ENCODE peak calls at places on chromosomes 4 and X, in four cellular contexts. O is HL-60, P is mucosa of descending colon, U is GM13976. N is an unnamed sample.

GRCh38 chrX:9765072-9765736 is 443 bp downstream of the GPR143 start:
- DNase-seq in U (no peak), P (no peak), O (no peak), N (no peak)

GRCh38 chr4:20625460-20625859 is 74.8 kb upstream of the PACRGL start:
- DNase-seq in O (peak), P (peak), U (no peak), N (no peak)

GRCh38 chr4:99402765-99403164 is 32.4 kb downstream of the ADH7 start:
- DNase-seq in P (no peak), O (no peak), U (no peak), N (no peak)

GRCh38 chr4:84342161-84342560 is 156.9 kb downstream of the NKX6-1 start:
- DNase-seq in U (no peak), O (no peak), P (no peak), N (no peak)

GRCh38 chr4:73434311-73434710 is 1.7 kb upstream of the AFP start:
- DNase-seq in O (no peak), P (no peak), U (peak), N (peak)

GRCh38 chrX:98194036-98194435 is 1310.3 kb downstream of the RPA4 start:
- DNase-seq in P (no peak), U (no peak), O (no peak), N (no peak)

GRCh38 chr4:81698536-81698935 is 226.8 kb upstream of the RASGEF1B start:
- DNase-seq in O (no peak), P (no peak), U (no peak), N (no peak)

GRCh38 chr4:162959056-162959455 is 207.6 kb downstream of the NAF1 start:
- DNase-seq in U (no peak), O (no peak), P (no peak), N (peak)

GRCh38 chrX:1534321-1535168 is 2.4 kb downstream of the P2RY8 start:
- DNase-seq in U (peak), P (no peak), O (no peak), N (peak)

GRCh38 chr4:144494280-144494679 is 151.7 kb upstream of the HHIP start:
- DNase-seq in P (no peak), U (no peak), O (no peak), N (no peak)

GRCh38 chr4:101864660-101865059 is 74.1 kb downstream of the BANK1 start:
- DNase-seq in U (no peak), O (no peak), P (no peak), N (no peak)

GRCh38 chrX:110208092-110208491 is 109.8 kb downstream of the AMMECR1 start:
- DNase-seq in U (no peak), P (no peak), O (no peak), N (no peak)

GRCh38 chr4:141006236-141006802 is 127.0 kb downstream of the RNF150 start:
- DNase-seq in U (no peak), P (no peak), O (no peak), N (no peak)

GRCh38 chr4:4914059-4914820 is 54.8 kb downstream of the MSX1 start:
- DNase-seq in U (no peak), O (no peak), P (no peak), N (no peak)

GRCh38 chr4:132504438-132504837 is 644.7 kb upstream of the PCDH10 start:
- DNase-seq in O (no peak), P (no peak), U (no peak), N (no peak)

GRCh38 chrX:88425739-88426138 is 321.3 kb upstream of the CPXCR1 start:
- DNase-seq in U (no peak), O (no peak), P (no peak), N (no peak)

GRCh38 chr4:37392540-37393255 is 148.2 kb downstream of the NWD2 start:
- DNase-seq in U (no peak), O (no peak), P (no peak), N (no peak)

GRCh38 chrX:154596290-154596929 is 11.5 kb downstream of the CTAG1A start:
- DNase-seq in P (no peak), O (no peak), U (no peak), N (no peak)
- TF ChIP-seq CTCF in P (no peak), O (no peak), U (no peak), N (no peak)

DNA sequence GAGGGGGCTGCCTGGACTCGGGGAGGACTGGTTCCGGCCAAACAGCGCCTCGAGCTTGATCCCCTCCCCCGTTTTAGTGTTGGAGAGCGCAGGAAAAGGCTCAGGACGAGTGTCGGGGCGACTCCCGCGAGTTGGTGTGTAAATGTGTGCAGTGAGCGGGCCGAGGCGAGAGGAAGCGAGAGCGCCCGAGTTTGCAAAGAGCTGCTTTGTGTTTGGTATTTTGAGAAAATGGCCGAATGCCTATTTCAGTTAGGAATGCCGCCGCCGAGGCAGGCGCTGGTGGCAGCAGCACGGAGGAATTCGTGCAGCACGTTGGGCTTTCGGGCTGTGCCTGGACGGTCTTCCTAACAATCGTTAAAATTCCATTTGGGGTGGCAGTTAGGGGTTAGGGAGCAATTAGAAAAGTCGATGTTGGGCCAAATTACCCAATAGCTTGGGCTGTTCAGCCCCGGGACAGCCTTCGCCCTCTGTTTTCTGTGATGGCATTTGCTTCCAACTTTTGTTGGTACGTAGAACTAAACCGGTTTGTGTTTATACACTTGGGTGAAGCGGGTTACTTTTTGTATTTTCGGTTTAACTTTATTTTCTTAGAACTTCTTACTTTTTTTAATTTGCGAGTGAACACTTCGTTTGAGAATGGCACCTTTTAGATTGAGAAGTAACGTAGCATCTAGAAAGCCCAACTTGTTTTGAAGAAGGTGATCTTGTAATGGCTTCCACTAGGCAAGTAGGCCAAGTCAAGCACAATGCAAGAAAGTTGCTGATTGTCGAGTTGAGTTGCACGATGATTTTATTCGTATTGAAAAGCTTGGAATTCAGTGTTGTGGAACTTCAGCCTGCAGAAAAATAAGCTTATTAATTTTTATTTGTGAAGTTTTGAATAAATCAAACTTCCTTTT is 1.6 kb downstream of the REST start:
- DNase-seq in O (no peak), U (peak), P (peak), N (peak)
- TF ChIP-seq CTCF in O (no peak), U (no peak), P (no peak), N (no peak)

GRCh38 chrX:12139934-12140611 is 1.8 kb downstream of the FRMPD4 start:
- DNase-seq in P (no peak), O (no peak), U (no peak), N (no peak)

GRCh38 chrX:12137982-12138365 is 299 bp upstream of the FRMPD4 start:
- DNase-seq in O (no peak), P (no peak), U (no peak), N (no peak)

GRCh38 chrX:12142661-12143060 is 4.4 kb downstream of the FRMPD4 start:
- DNase-seq in P (no peak), U (no peak), O (no peak), N (no peak)

GRCh38 chrX:12141511-12141910 is 3.2 kb downstream of the FRMPD4 start:
- DNase-seq in U (no peak), O (no peak), P (no peak), N (no peak)

GRCh38 chrX:12138366-12139313 is at the start of gene FRMPD4:
- DNase-seq in P (no peak), O (no peak), U (no peak), N (no peak)
- TF ChIP-seq CTCF in P (no peak), O (no peak), U (no peak), N (no peak)

GRCh38 chrX:7318661-7319060 is 170.7 kb upstream of the PUDP start:
- DNase-seq in O (no peak), U (no peak), P (no peak), N (no peak)
- TF ChIP-seq CTCF in O (no peak), U (no peak), P (no peak), N (no peak)

GRCh38 chr4:184369871-184370270 is 104.5 kb downstream of the IRF2 start:
- DNase-seq in O (no peak), U (no peak), P (no peak), N (no peak)
- TF ChIP-seq CTCF in O (no peak), U (no peak), P (no peak), N (no peak)

GRCh38 chrX:63761639-63762038 is 23.4 kb downstream of the ARHGEF9 start:
- DNase-seq in P (no peak), U (no peak), O (no peak), N (no peak)
- TF ChIP-seq CTCF in P (no peak), U (peak), O (no peak), N (no peak)

GRCh38 chrX:153568612-153569011 is 30.3 kb downstream of the CCNQ start:
- DNase-seq in U (no peak), P (no peak), O (no peak), N (no peak)
- TF ChIP-seq CTCF in U (no peak), P (no peak), O (no peak), N (no peak)

GRCh38 chr4:122305853-122306252 is 73.0 kb upstream of the ADAD1 start:
- DNase-seq in U (no peak), O (no peak), P (no peak), N (no peak)

DNA sequence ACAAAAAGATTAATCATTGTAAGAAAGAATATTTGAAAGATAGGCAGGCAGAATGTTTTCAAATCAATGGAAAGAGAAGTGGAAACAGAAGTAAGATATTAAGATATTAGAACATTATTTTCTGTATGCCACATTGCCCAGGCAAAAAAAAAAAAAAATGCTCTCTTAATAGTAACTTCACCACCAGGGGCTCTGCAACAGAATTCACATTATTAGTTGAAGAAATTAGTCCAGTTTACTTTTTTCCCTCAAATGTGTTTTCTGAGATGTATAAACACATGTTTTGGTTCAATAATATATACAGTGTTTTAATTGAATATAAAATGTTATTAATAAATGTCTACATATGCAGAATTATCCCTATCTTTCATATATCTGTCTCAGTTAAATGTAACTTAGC is 78.0 kb upstream of the ADAD1 start:
- DNase-seq in U (no peak), O (no peak), P (no peak), N (no peak)
- TF ChIP-seq CTCF in U (no peak), O (no peak), P (no peak), N (no peak)

GRCh38 chr4:1010522-1011021 is 854 bp upstream of the FGFRL1 start:
- DNase-seq in U (no peak), O (peak), P (peak), N (no peak)

GRCh38 chr4:1008840-1009646 is 2.4 kb upstream of the FGFRL1 start:
- DNase-seq in P (peak), U (no peak), O (no peak), N (no peak)

GRCh38 chr4:1012031-1012739 is 759 bp downstream of the FGFRL1 start:
- DNase-seq in U (no peak), P (peak), O (peak), N (no peak)

GRCh38 chr4:1009647-1010521 is 1.5 kb upstream of the FGFRL1 start:
- DNase-seq in O (no peak), P (peak), U (peak), N (peak)

DNA sequence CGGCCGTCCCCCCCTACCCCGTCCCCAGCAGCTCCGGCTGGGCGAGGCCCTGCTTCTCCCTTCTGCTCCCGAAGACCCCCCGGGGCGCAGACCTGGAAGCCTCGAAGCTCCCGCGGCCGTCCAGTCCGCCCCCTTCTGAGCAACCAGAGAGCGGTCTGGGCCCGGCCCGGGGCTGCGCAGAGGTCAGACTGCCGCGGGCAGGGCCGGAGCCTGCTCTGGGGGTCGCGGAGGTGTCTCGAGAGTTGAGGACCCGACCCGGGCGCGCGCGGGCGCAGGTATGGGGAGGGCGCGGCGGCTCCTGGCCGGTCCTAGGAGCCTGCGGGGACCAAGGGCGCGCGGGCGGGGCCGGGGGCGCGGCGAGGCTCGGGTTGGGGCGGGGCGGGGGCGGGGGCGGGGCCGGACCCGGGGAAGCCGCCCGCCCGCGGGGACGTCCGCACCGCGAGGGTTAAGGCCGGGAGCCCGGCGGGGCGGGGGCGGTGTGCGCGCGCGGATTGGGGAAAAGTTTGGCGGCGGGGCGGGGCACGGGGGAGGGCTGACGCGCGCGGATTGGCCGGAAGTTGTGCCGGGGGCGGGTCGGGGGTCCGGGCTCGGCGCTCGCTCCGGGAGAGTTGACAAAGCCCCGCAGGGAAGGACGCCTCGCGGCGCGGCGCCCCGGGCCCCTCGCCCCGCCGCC is at the start of gene FGFRL1:
- DNase-seq in P (peak), O (peak), U (peak), N (peak)
- TF ChIP-seq CTCF in P (no peak), O (no peak), U (no peak), N (no peak)

GRCh38 chrX:17007134-17007768 is 60.8 kb downstream of the REPS2 start:
- DNase-seq in P (no peak), U (peak), O (no peak), N (peak)
- TF ChIP-seq CTCF in P (no peak), U (no peak), O (no peak), N (peak)